ENCODE peak calls at places on chromosomes 5 and 9, in seven cellular contexts. One of them, this sample, is unnamed.
A peak's percentile ranks its signal among the peaks of the same experiment; 100 is the strongest.

GRCh38 chr5:102767864-102768263 is 12.8 kb downstream of the PAM start:
- DNase-seq in OCI-LY7: no peak
- DNase-seq in neural progenitor cell: no peak
- DNase-seq in suprapubic skin: no peak
- DNase-seq in HCT116: no peak
- DNase-seq in PC-3: no peak
- DNase-seq in Peyer's patch: no peak
- DNase-seq in this sample: no peak

GRCh38 chr5:95969055-95969454 is 7.4 kb upstream of the ELL2 start:
- DNase-seq in Peyer's patch: no peak
- DNase-seq in PC-3: no peak
- DNase-seq in neural progenitor cell: no peak
- DNase-seq in HCT116: no peak
- DNase-seq in suprapubic skin: no peak
- DNase-seq in OCI-LY7: no peak
- DNase-seq in this sample: no peak

GRCh38 chr5:143605403-143606005 is 202.0 kb upstream of the NR3C1 start:
- DNase-seq in neural progenitor cell: no peak
- DNase-seq in HCT116: no peak
- DNase-seq in Peyer's patch: peak; percentile 62
- DNase-seq in suprapubic skin: no peak
- DNase-seq in OCI-LY7: peak; percentile 85
- DNase-seq in PC-3: peak; percentile 4
- DNase-seq in this sample: no peak

GRCh38 chr9:136721339-136722092 is 9.1 kb downstream of the DIPK1B start:
- DNase-seq in HCT116: no peak
- DNase-seq in OCI-LY7: no peak
- DNase-seq in Peyer's patch: peak; percentile 48
- DNase-seq in neural progenitor cell: no peak
- DNase-seq in PC-3: peak; percentile 12
- DNase-seq in suprapubic skin: no peak
- DNase-seq in this sample: no peak

GRCh38 chr9:129509508-129509907 is 111.4 kb downstream of the C9orf50 start:
- DNase-seq in suprapubic skin: no peak
- DNase-seq in Peyer's patch: no peak
- DNase-seq in neural progenitor cell: no peak
- DNase-seq in OCI-LY7: no peak
- DNase-seq in HCT116: no peak
- DNase-seq in PC-3: peak; percentile 64
- DNase-seq in this sample: peak; percentile 58

GRCh38 chr9:68585034-68585761 is 44.5 kb upstream of the TMEM252 start:
- DNase-seq in suprapubic skin: no peak
- DNase-seq in neural progenitor cell: no peak
- DNase-seq in PC-3: no peak
- DNase-seq in Peyer's patch: no peak
- DNase-seq in OCI-LY7: no peak
- DNase-seq in HCT116: no peak
- DNase-seq in this sample: no peak

GRCh38 chr5:5623397-5623796 is 200.9 kb downstream of the ICE1 start:
- DNase-seq in HCT116: no peak
- DNase-seq in PC-3: no peak
- DNase-seq in Peyer's patch: no peak
- DNase-seq in suprapubic skin: no peak
- DNase-seq in OCI-LY7: no peak
- DNase-seq in neural progenitor cell: no peak
- DNase-seq in this sample: no peak

GRCh38 chr9:72579880-72580570 is 58.6 kb downstream of the TMC1 start:
- DNase-seq in Peyer's patch: no peak
- DNase-seq in suprapubic skin: no peak
- DNase-seq in neural progenitor cell: no peak
- DNase-seq in PC-3: peak; percentile 56
- DNase-seq in OCI-LY7: no peak
- DNase-seq in HCT116: no peak
- DNase-seq in this sample: no peak

GRCh38 chr9:27293046-27293445 is 3.9 kb downstream of the EQTN start:
- DNase-seq in neural progenitor cell: no peak
- DNase-seq in suprapubic skin: no peak
- DNase-seq in OCI-LY7: no peak
- DNase-seq in PC-3: no peak
- DNase-seq in Peyer's patch: no peak
- DNase-seq in HCT116: no peak
- DNase-seq in this sample: no peak

GRCh38 chr5:2756211-2756746 is 4.8 kb upstream of the IRX2 start:
- DNase-seq in neural progenitor cell: peak; percentile 82
- DNase-seq in HCT116: no peak
- DNase-seq in PC-3: peak; percentile 70
- DNase-seq in suprapubic skin: no peak
- DNase-seq in OCI-LY7: no peak
- DNase-seq in Peyer's patch: no peak
- DNase-seq in this sample: no peak

GRCh38 chr9:134551657-134552348 is 89.8 kb upstream of the COL5A1 start:
- DNase-seq in suprapubic skin: no peak
- DNase-seq in OCI-LY7: no peak
- DNase-seq in PC-3: peak; percentile 70
- DNase-seq in HCT116: no peak
- DNase-seq in neural progenitor cell: no peak
- DNase-seq in Peyer's patch: no peak
- DNase-seq in this sample: peak; percentile 81

GRCh38 chr9:17005085-17005484 is 129.8 kb upstream of the CNTLN start:
- DNase-seq in suprapubic skin: no peak
- DNase-seq in OCI-LY7: no peak
- DNase-seq in HCT116: no peak
- DNase-seq in Peyer's patch: peak; percentile 72
- DNase-seq in PC-3: peak; percentile 34
- DNase-seq in neural progenitor cell: no peak
- DNase-seq in this sample: peak; percentile 19

GRCh38 chr5:177195307-177195952 is 61.9 kb downstream of the NSD1 start:
- DNase-seq in Peyer's patch: no peak
- DNase-seq in neural progenitor cell: no peak
- DNase-seq in HCT116: no peak
- DNase-seq in suprapubic skin: no peak
- DNase-seq in PC-3: no peak
- DNase-seq in OCI-LY7: no peak
- DNase-seq in this sample: no peak

GRCh38 chr5:14204785-14205321 is 61.7 kb downstream of the TRIO start:
- DNase-seq in OCI-LY7: peak; percentile 47
- DNase-seq in suprapubic skin: peak; percentile 88
- DNase-seq in Peyer's patch: peak; percentile 84
- DNase-seq in neural progenitor cell: no peak
- DNase-seq in HCT116: no peak
- DNase-seq in PC-3: peak; percentile 68
- DNase-seq in this sample: no peak

GRCh38 chr9:133340916-133341315 is 4.9 kb upstream of the SURF6 start:
- DNase-seq in neural progenitor cell: no peak
- DNase-seq in OCI-LY7: no peak
- DNase-seq in PC-3: no peak
- DNase-seq in Peyer's patch: no peak
- DNase-seq in suprapubic skin: no peak
- DNase-seq in HCT116: no peak
- DNase-seq in this sample: no peak

GRCh38 chr5:88256037-88256436 is 12.6 kb downstream of the TMEM161B start:
- DNase-seq in PC-3: no peak
- DNase-seq in Peyer's patch: no peak
- DNase-seq in suprapubic skin: no peak
- DNase-seq in HCT116: no peak
- DNase-seq in neural progenitor cell: no peak
- DNase-seq in OCI-LY7: no peak
- DNase-seq in this sample: no peak

GRCh38 chr5:58060971-58061370 is 398.9 kb downstream of the PLK2 start:
- DNase-seq in PC-3: no peak
- DNase-seq in OCI-LY7: no peak
- DNase-seq in neural progenitor cell: no peak
- DNase-seq in suprapubic skin: no peak
- DNase-seq in HCT116: no peak
- DNase-seq in Peyer's patch: no peak
- DNase-seq in this sample: no peak

GRCh38 chr9:86955554-86955953 is 8.2 kb upstream of the GAS1 start:
- DNase-seq in Peyer's patch: no peak
- DNase-seq in HCT116: no peak
- DNase-seq in PC-3: no peak
- DNase-seq in neural progenitor cell: no peak
- DNase-seq in suprapubic skin: no peak
- DNase-seq in OCI-LY7: no peak
- DNase-seq in this sample: no peak
- H3K4me1 ChIP-seq in Peyer's patch: no peaks in the 10 kb centered on the region
- H3K4me1 ChIP-seq in HCT116: no peaks in the 10 kb centered on the region
- H3K4me1 ChIP-seq in PC-3: no peaks in the 10 kb centered on the region
- H3K4me1 ChIP-seq in neural progenitor cell: no peaks in the 10 kb centered on the region
- H3K4me1 ChIP-seq in suprapubic skin: peaks cover 15% of the 10 kb centered on the region
- H3K4me1 ChIP-seq in OCI-LY7: no peaks in the 10 kb centered on the region
- H3K4me1 ChIP-seq in this sample: no peaks in the 10 kb centered on the region

DNA sequence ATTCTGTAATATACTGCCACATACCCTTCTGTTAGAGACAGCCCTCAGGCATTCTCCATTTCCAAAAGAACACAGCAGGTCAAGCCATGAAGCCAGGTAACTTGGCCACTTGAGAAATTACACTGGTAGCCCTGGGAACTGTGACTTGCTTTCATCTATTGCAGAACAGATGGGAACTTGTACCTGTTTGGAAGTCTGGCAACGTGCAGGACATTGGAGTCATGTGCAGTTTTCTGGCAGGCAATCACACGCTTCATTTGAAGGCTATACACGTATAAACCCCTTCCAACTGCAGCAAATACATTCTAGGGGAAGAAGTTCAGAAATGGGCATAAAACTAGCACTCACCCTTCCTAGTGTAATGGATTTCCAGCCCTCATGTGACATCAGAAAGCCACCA is 54.1 kb downstream of the WDR41 start:
- DNase-seq in Peyer's patch: no peak
- DNase-seq in OCI-LY7: no peak
- DNase-seq in suprapubic skin: no peak
- DNase-seq in PC-3: no peak
- DNase-seq in neural progenitor cell: no peak
- DNase-seq in HCT116: no peak
- DNase-seq in this sample: no peak
- H3K4me1 ChIP-seq in Peyer's patch: no peaks in the 10 kb centered on the region
- H3K4me1 ChIP-seq in OCI-LY7: no peaks in the 10 kb centered on the region
- H3K4me1 ChIP-seq in suprapubic skin: no peaks in the 10 kb centered on the region
- H3K4me1 ChIP-seq in PC-3: no peaks in the 10 kb centered on the region
- H3K4me1 ChIP-seq in neural progenitor cell: no peaks in the 10 kb centered on the region
- H3K4me1 ChIP-seq in HCT116: no peaks in the 10 kb centered on the region
- H3K4me1 ChIP-seq in this sample: no peaks in the 10 kb centered on the region

DNA sequence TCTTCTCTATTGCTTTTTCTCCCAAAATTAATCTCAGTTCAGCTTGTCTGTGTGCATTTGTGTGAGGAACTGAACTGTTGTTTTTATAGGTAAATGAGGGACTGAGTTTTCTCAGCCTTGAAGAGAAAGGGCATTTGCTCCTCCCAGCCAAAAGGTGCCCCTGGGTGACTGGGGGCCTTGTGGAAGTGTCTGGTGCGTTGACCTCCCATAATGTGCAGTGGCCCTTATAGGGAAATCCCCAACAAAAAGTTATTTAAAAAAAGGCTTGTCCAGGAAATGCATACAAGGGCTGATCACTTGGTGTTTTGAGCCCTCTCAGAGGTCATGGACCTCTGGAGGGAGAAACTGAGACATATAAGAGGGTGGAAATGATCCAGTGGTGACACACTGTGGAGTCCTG is 239.7 kb upstream of the KLF9 start:
- DNase-seq in HCT116: no peak
- DNase-seq in neural progenitor cell: no peak
- DNase-seq in OCI-LY7: no peak
- DNase-seq in PC-3: no peak
- DNase-seq in suprapubic skin: no peak
- DNase-seq in Peyer's patch: no peak
- DNase-seq in this sample: no peak
- H3K4me1 ChIP-seq in HCT116: no peaks in the 10 kb centered on the region
- H3K4me1 ChIP-seq in neural progenitor cell: no peaks in the 10 kb centered on the region
- H3K4me1 ChIP-seq in OCI-LY7: no peaks in the 10 kb centered on the region
- H3K4me1 ChIP-seq in PC-3: no peaks in the 10 kb centered on the region
- H3K4me1 ChIP-seq in suprapubic skin: no peaks in the 10 kb centered on the region
- H3K4me1 ChIP-seq in Peyer's patch: no peaks in the 10 kb centered on the region
- H3K4me1 ChIP-seq in this sample: no peaks in the 10 kb centered on the region

GRCh38 chr5:34706084-34706483 is 50.0 kb downstream of the RAI14 start:
- DNase-seq in PC-3: peak; percentile 31
- DNase-seq in neural progenitor cell: no peak
- DNase-seq in OCI-LY7: no peak
- DNase-seq in suprapubic skin: no peak
- DNase-seq in Peyer's patch: no peak
- DNase-seq in HCT116: no peak
- DNase-seq in this sample: no peak
- H3K4me1 ChIP-seq in PC-3: peaks cover 26% of the 10 kb centered on the region
- H3K4me1 ChIP-seq in neural progenitor cell: peaks cover 19% of the 10 kb centered on the region
- H3K4me1 ChIP-seq in OCI-LY7: no peaks in the 10 kb centered on the region
- H3K4me1 ChIP-seq in suprapubic skin: peaks cover 10% of the 10 kb centered on the region
- H3K4me1 ChIP-seq in Peyer's patch: no peaks in the 10 kb centered on the region
- H3K4me1 ChIP-seq in HCT116: peaks cover 12% of the 10 kb centered on the region
- H3K4me1 ChIP-seq in this sample: peaks cover 7% of the 10 kb centered on the region

This sample was measured in PC-9.